ENCODE peak calls at places on chromosomes 6 and 20, in five cellular contexts. Z is AG10803, U is epithelial cell of esophagus, H is bronchial epithelial cell, M is neural crest cell. O is an unnamed sample.

GRCh38 chr6:101740631-101741030 is 347.1 kb downstream of the GRIK2 start:
- DNase-seq in Z (no peak), U (no peak), H (no peak), M (no peak), O (no peak)

GRCh38 chr20:19935842-19936241 is 81.3 kb upstream of the NAA20 start:
- DNase-seq in Z (peak), U (peak), H (peak), M (no peak), O (no peak)

GRCh38 chr6:80214436-80215022 is 108.1 kb downstream of the BCKDHB start:
- DNase-seq in Z (peak), U (peak), H (peak), M (no peak), O (no peak)

GRCh38 chr6:119284861-119285521 is 64.6 kb downstream of the MAN1A1 start:
- DNase-seq in Z (no peak), U (peak), H (peak), M (no peak), O (no peak)

GRCh38 chr6:37576336-37576737 is 76.6 kb upstream of the CCDC167 start:
- DNase-seq in Z (peak), U (peak), H (peak), M (no peak), O (no peak)

GRCh38 chr6:133428299-133428698 is 187.1 kb downstream of the EYA4 start:
- DNase-seq in Z (no peak), U (peak), H (peak), M (no peak), O (no peak)

GRCh38 chr6:22412994-22413393 is 116.2 kb upstream of the PRL start:
- DNase-seq in Z (no peak), U (no peak), H (no peak), M (no peak), O (no peak)

GRCh38 chr6:133553652-133554051 is 312.5 kb downstream of the EYA4 start:
- DNase-seq in Z (peak), U (peak), H (peak), M (peak), O (no peak)

GRCh38 chr20:49529470-49529869 is 38.5 kb downstream of the PTGIS start:
- DNase-seq in Z (no peak), U (peak), H (peak), M (no peak), O (no peak)

GRCh38 chr20:39627765-39628164 is 665.6 kb downstream of the DHX35 start:
- DNase-seq in Z (no peak), U (peak), H (peak), M (no peak), O (no peak)

GRCh38 chr6:3797231-3798200 is 46.0 kb upstream of the PXDC1 start:
- DNase-seq in Z (peak), U (peak), H (peak), M (no peak), O (no peak)

GRCh38 chr20:1225729-1226313 is at the start of gene RAD21L1:
- DNase-seq in Z (peak), U (peak), H (peak), M (peak), O (peak)

GRCh38 chr20:25059866-25060465 is 2.0 kb upstream of the ACSS1 start:
- DNase-seq in Z (no peak), U (peak), H (peak), M (no peak), O (no peak)

GRCh38 chr6:18226451-18226850 is 37.9 kb downstream of the DEK start:
- DNase-seq in Z (peak), U (peak), H (peak), M (no peak), O (no peak)

GRCh38 chr6:146381486-146381885 is 162.1 kb upstream of the RAB32 start:
- DNase-seq in Z (no peak), U (no peak), H (no peak), M (no peak), O (no peak)

GRCh38 chr6:13234130-13234529 is 94.2 kb downstream of the TBC1D7 start:
- DNase-seq in Z (peak), U (peak), H (peak), M (no peak), O (no peak)

GRCh38 chr6:162856885-162857284 is 129.1 kb downstream of the PACRG start:
- DNase-seq in Z (peak), U (peak), H (peak), M (peak), O (no peak)

GRCh38 chr6:74519172-74519571 is 686.7 kb downstream of the COL12A1 start:
- DNase-seq in Z (peak), U (peak), H (peak), M (no peak), O (no peak)

GRCh38 chr6:12557760-12558159 is 158.8 kb upstream of the PHACTR1 start:
- DNase-seq in Z (no peak), U (no peak), H (no peak), M (no peak), O (no peak)

GRCh38 chr6:939526-940252 is 246.8 kb upstream of the EXOC2 start:
- DNase-seq in Z (no peak), U (no peak), H (no peak), M (no peak), O (no peak)

GRCh38 chr20:55888655-55889054 is 116.7 kb downstream of the CBLN4 start:
- DNase-seq in Z (no peak), U (no peak), H (no peak), M (no peak), O (no peak)

GRCh38 chr6:143223895-143224294 is 163.2 kb downstream of the AIG1 start:
- DNase-seq in Z (peak), U (no peak), H (no peak), M (no peak), O (no peak)

GRCh38 chr6:138550346-138550767 is 51.1 kb upstream of the NHSL1 start:
- DNase-seq in Z (no peak), U (no peak), H (no peak), M (no peak), O (no peak)

DNA sequence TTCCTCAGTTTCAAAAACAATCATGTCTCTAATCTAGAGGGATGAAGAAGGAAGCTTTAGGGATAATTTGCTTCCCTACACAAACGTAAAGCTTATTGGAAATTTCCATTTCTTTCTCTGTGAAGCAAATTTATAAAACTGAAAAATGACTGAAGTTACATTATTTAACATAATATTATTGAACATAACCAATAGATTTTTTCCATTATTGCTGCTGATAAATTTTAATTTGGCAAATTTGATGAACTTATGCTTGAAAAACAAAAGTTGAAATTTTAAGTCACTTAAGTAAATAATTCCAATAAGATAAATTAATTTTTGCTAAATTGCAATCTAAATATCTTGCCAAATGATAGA is 140.9 kb downstream of the GMDS start:
- DNase-seq in Z (no peak), U (no peak), H (no peak), M (no peak), O (no peak)
- TF ChIP-seq CTCF in Z (no peak), U (no peak), H (no peak), M (no peak), O (no peak)

DNA sequence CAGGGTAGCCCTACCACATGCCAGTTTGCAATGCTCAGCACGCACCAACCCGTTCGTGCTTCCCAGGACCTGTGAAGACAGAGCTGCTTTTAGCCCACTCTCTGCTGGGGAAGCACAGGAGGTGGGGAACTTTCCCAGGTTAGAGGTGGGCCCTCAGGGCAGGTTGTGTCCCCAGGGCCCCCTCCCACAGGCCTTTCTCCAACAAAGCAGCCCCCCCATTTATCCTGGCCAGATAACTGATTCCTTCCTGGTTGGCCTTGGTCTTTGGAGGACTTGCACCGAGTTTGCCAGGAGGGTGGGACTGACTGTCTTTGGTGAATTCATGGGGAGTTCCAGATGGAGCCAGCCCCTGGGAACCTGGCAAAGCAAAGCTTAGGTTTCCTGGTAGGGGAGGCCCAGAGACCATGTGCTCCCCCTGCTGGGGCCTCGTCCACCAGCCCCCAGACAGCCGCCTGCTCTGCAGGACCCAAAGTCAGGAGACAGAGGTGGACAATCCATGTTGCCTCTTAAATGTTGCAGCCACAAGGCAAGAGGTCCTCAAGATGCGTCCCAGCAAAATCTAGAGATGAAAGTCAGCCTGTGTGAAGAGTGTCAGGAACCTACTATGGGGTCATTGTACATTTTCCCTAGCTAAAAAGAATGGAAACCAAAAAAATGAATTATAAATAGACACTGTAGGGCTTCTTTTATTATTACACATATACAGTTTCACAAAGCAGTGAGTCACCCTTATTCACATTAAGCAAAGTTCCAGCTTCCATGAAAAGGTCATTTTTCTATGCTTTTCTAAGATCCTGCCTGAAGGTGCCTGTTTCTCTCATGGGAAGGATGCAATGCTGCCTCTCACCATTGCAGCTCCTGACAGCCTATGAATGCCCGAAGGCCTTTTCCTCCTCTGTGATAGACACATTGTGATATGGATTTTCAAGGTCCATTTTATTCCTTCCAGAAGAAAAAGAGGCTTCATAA is 497.8 kb downstream of the PREX1 start:
- DNase-seq in Z (no peak), U (peak), H (peak), M (peak), O (no peak)
- TF ChIP-seq CTCF in Z (no peak), U (no peak), H (peak), M (peak), O (peak)

DNA sequence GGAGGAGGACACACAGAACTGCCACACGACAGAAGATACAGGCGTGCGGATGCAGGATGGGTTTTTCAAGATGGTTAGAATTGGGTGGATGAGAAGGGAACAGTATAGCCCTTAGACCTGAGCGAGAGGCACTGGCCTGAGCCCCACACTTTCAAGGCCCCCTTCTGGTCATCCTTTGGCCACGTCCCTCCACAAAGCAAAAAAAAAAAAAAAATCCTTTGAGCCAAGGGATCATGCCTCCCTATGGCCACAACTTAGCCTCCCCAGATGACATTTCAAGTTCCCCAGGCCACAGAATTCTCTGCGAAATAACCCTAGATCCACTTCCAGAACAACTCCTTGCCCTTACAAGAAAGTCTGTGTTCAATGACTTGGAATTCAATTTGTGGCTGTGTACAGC is 30.4 kb downstream of the ELOVL2 start:
- DNase-seq in Z (no peak), U (no peak), H (no peak), M (no peak), O (no peak)
- TF ChIP-seq CTCF in Z (no peak), U (no peak), H (no peak), M (no peak), O (no peak)

DNA sequence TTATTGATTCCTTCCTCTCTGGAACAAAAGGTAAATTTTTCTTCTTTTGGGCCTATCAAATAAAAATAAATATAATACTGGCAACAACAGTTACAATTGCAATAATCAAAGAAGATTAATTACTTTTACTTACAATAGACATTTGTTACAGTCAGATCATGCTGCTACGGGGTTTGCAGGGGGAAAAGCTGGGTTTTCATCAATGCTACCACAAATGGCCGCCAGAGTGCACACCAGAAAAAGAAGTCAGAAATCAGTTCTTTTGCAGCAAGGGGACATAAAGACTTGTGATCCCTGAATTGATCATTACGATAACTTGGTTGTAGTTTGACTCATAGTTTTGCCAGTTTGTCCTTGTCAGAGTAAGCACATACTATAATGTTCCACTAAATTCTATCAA is 714.5 kb upstream of the EYS start:
- DNase-seq in Z (no peak), U (no peak), H (no peak), M (peak), O (no peak)
- TF ChIP-seq CTCF in Z (no peak), U (no peak), H (no peak), M (peak), O (peak)

O was measured in D721Med.